ENCODE peak calls at places on chromosomes 16 and 17, in four cellular contexts. K is HepG2, O is K562, F is HCT116. V is an unnamed sample. For H3K4me1, the result is how much of the 10 kb centered on the place peaks cover.

GRCh38 chr17:2563061-2563460 is 30.4 kb upstream of the PAFAH1B1 start:
- DNase-seq in K (no peak), O (no peak), F (no peak), V (no peak)

GRCh38 chr17:68491864-68492263 is 20.4 kb upstream of the PRKAR1A start:
- DNase-seq in K (no peak), O (no peak), F (no peak), V (no peak)

GRCh38 chr17:77233635-77234334 is 93.0 kb downstream of the SEC14L1 start:
- DNase-seq in K (peak), O (peak), F (no peak), V (peak)

GRCh38 chr17:45148183-45149036 is at the start of gene HEXIM1:
- DNase-seq in K (peak), O (peak), F (peak), V (peak)

GRCh38 chr17:40724656-40725055 is 21.1 kb upstream of the KRT24 start:
- DNase-seq in K (no peak), O (no peak), F (no peak), V (no peak)

GRCh38 chr16:86808863-86809444 is 230.6 kb downstream of the FOXL1 start:
- DNase-seq in K (no peak), O (no peak), F (no peak), V (no peak)

GRCh38 chr17:6018788-6019187 is 51.4 kb upstream of the WSCD1 start:
- DNase-seq in K (no peak), O (no peak), F (no peak), V (no peak)

GRCh38 chr16:48720266-48720665 is 110.3 kb upstream of the N4BP1 start:
- DNase-seq in K (peak), O (peak), F (no peak), V (no peak)

GRCh38 chr17:73031472-73031871 is 61.0 kb downstream of the SLC39A11 start:
- DNase-seq in K (no peak), O (peak), F (no peak), V (no peak)

GRCh38 chr16:30875881-30876791 is 17.7 kb downstream of the BCL7C start:
- DNase-seq in K (no peak), O (peak), F (no peak), V (no peak)

GRCh38 chr16:58733248-58733670 is 857 bp downstream of the GOT2 start:
- DNase-seq in K (peak), O (no peak), F (no peak), V (no peak)

GRCh38 chr17:2181206-2181983 is 122.2 kb downstream of the SMG6 start:
- DNase-seq in K (no peak), O (no peak), F (no peak), V (no peak)

GRCh38 chr16:84878770-84879169 is 59.0 kb downstream of the CRISPLD2 start:
- DNase-seq in K (no peak), O (no peak), F (no peak), V (no peak)

GRCh38 chr17:27808629-27809028 is 8.3 kb upstream of the NOS2 start:
- DNase-seq in K (no peak), O (no peak), F (no peak), V (no peak)

GRCh38 chr17:859461-860195 is 77.5 kb downstream of the MRM3 start:
- DNase-seq in K (no peak), O (no peak), F (no peak), V (no peak)

GRCh38 chr17:7204335-7204734 is 15.3 kb downstream of the DLG4 start:
- DNase-seq in K (no peak), O (no peak), F (no peak), V (no peak)

GRCh38 chr16:22138482-22138881 is 23.8 kb upstream of the SDR42E2 start:
- DNase-seq in K (no peak), O (no peak), F (no peak), V (no peak)

GRCh38 chr17:4635823-4636375 is 5.6 kb downstream of the ALOX15 start:
- DNase-seq in K (no peak), O (no peak), F (no peak), V (no peak)

GRCh38 chr17:62966426-62967110 is 533 bp downstream of the TANC2 start:
- DNase-seq in K (no peak), O (peak), F (no peak), V (no peak)

GRCh38 chr16:4380131-4381063 is 8.7 kb downstream of the VASN start:
- DNase-seq in K (no peak), O (no peak), F (no peak), V (no peak)

GRCh38 chr17:18319604-18320256 is 4.6 kb downstream of the SMCR8 start:
- DNase-seq in K (peak), O (no peak), F (no peak), V (no peak)

GRCh38 chr17:61318684-61319098 is 81.0 kb upstream of the TBX2 start:
- DNase-seq in K (peak), O (no peak), F (no peak), V (no peak)

GRCh38 chr17:46071796-46072195 is 72.7 kb downstream of the STH start:
- DNase-seq in K (no peak), O (no peak), F (no peak), V (no peak)

GRCh38 chr17:57900991-57901743 is 51.3 kb upstream of the MRPS23 start:
- DNase-seq in K (no peak), O (no peak), F (no peak), V (no peak)

GRCh38 chr16:72877374-72878028 is 170.4 kb downstream of the ZFHX3 start:
- DNase-seq in K (peak), O (no peak), F (peak), V (no peak)

GRCh38 chr16:68065716-68066305 is 19.4 kb upstream of the NFATC3 start:
- DNase-seq in K (no peak), O (no peak), F (no peak), V (no peak)

GRCh38 chr16:10130482-10130996 is 51.7 kb downstream of the GRIN2A start:
- DNase-seq in K (no peak), O (no peak), F (no peak), V (no peak)

GRCh38 chr17:17782425-17783120 is 54.2 kb downstream of the SREBF1 start:
- DNase-seq in K (no peak), O (peak), F (no peak), V (no peak)

GRCh38 chr16:26505501-26505900 is 561.2 kb upstream of the C16orf82 start:
- DNase-seq in K (no peak), O (no peak), F (no peak), V (no peak)

GRCh38 chr17:78294356-78294755 is 62.9 kb downstream of the TMEM235 start:
- DNase-seq in K (no peak), O (no peak), F (no peak), V (no peak)

GRCh38 chr16:73082608-73083007 is 34.7 kb upstream of the ZFHX3 start:
- DNase-seq in K (peak), O (no peak), F (no peak), V (peak)

GRCh38 chr17:979539-980405 is at the start of gene NXN:
- DNase-seq in K (peak), O (peak), F (no peak), V (no peak)

GRCh38 chr17:43316522-43317142 is 82.2 kb upstream of the ARL4D start:
- DNase-seq in K (no peak), O (peak), F (no peak), V (no peak)

GRCh38 chr17:350706-351435 is 1.7 kb downstream of the RPH3AL start:
- DNase-seq in K (peak), O (no peak), F (no peak), V (no peak)

GRCh38 chr17:5816491-5816890 is 232.2 kb upstream of the NLRP1 start:
- DNase-seq in K (no peak), O (no peak), F (no peak), V (no peak)

GRCh38 chr17:77100009-77100408 is 40.8 kb upstream of the SEC14L1 start:
- DNase-seq in K (no peak), O (no peak), F (no peak), V (no peak)

GRCh38 chr16:81366316-81366932 is 51.7 kb downstream of the GAN start:
- DNase-seq in K (peak), O (peak), F (peak), V (peak)

GRCh38 chr16:88906020-88906419 is 39.6 kb upstream of the PABPN1L start:
- DNase-seq in K (no peak), O (peak), F (no peak), V (no peak)
- H3K4me1 ChIP-seq in K (under half), O (under half), F (under half), V (under half)

DNA sequence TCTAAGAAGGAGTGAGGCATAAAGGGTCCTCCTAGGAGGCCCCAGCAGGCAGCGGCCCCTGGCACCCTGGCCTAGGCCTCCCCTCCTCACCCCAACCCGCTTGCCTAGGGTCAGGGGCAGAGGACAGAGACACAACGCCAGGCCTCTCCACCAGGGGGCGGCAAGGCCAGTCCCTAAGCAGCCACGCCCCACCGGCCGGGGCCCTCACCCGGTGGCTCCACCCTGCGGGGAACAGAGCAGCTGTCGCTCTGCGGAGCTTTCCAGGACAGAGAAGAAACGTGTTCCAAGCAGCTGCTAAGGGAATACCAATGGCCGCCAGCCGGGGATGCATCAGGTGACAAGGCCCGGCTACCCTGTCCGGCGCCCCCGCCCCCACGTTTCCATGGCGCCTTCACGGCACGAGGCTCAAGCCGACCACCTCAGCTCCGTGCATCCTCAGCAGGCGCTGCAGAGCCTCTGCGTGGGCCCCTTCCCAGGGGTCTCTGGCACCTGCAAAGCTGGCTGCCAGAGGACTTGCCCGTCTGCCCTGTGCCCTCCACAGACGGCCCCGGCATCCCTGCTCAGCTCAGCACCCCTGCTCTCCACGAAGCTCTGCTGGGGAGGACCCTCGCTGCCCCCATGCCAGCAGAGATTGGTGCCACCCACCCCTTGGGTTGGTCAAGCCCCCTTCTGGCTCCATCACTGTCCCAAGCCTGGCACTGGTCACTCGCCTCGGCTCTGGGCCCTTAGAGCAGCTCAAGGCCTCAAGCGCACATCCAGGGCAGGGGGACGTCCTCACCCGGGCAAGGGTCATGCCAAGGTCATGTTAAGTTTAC is 5.6 kb downstream of the ZNF598 start:
- DNase-seq in K (peak), O (peak), F (peak), V (no peak)
- H3K4me3 ChIP-seq in K (peak), O (no peak), F (no peak), V (no peak)

GRCh38 chr16:88686062-88686438 is 257 bp downstream of the SNAI3 start:
- DNase-seq in K (no peak), O (peak), F (no peak), V (no peak)

GRCh38 chr16:88686439-88687253 is at the start of gene SNAI3:
- DNase-seq in K (peak), O (peak), F (peak), V (no peak)

GRCh38 chr16:88687676-88688012 is 1.3 kb upstream of the SNAI3 start:
- DNase-seq in K (no peak), O (no peak), F (no peak), V (no peak)

GRCh38 chr16:88687254-88687576 is 908 bp upstream of the SNAI3 start:
- DNase-seq in K (no peak), O (no peak), F (no peak), V (no peak)

DNA sequence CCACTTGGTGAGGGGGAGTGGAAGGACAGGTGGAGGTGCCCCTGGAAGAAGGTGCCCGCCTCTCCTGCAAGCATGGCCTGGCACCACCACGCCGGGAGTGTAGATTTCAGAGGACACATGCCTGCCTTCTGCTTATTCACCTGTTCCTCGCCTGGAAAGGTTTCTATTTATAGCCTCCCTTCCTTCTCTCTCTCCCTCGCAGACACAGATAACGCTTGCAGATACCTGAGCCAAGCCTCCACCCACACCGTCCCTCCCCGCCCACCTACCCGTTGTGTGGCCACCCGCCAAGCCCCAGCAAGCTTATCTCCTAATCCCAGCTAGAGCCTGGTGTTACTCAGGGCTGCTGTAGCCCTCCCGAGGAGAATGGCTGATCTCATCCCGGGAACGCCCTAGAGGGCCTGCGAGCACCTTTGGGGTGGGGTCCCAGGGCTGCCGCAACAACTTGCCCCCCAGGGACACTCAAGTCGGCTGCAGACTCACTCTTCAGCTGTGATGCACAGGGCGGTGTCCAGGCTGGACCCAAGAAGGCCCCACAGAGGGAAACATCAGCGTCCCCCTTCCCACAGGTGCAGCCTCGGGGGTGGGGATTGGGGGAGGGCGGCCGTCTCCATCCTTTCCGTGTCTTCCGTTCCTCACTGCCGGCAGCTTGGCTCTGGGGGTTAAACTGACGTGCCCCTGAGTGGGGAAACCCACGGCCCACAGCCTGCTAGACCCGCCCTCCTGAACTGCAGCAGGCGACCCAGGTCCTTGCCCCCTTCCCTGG is 1.9 kb upstream of the SNAI3 start:
- DNase-seq in K (no peak), O (peak), F (no peak), V (no peak)
- TF ChIP-seq TCF7L2 in K (no peak), O (no peak), F (no peak), V (no peak)

DNA sequence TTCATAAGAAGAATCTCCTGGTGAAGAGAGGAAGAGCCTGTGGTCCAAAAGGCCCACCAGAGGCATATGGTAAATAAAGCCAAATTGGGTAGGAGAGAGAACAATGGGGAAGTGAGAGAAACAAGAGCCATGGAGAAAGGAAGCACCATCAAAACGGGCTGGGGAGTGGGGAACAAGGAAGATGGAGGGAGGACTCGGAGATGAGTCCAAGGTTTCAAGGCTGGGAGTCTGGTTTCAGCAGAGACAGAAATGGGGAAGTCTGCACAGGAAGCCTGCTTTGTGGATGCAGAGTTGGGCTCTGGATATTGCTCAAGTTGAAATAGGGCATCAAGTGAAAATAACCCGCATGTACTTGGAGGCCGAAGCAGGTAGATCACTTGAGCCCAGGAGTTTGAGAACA is 9.9 kb downstream of the PIK3R5 start:
- DNase-seq in K (no peak), O (no peak), F (no peak), V (no peak)
- H3K4me1 ChIP-seq in K (under half), O (under half), F (under half), V (under half)

GRCh38 chr17:29712677-29713076 is 90.0 kb upstream of the CORO6 start:
- DNase-seq in K (no peak), O (no peak), F (no peak), V (no peak)

GRCh38 chr17:29715680-29716079 is 93.0 kb upstream of the CORO6 start:
- DNase-seq in K (no peak), O (no peak), F (no peak), V (no peak)

GRCh38 chr17:29713626-29714025 is 90.9 kb upstream of the CORO6 start:
- DNase-seq in K (no peak), O (no peak), F (no peak), V (no peak)

GRCh38 chr17:29711588-29712385 is 89.1 kb upstream of the CORO6 start:
- DNase-seq in K (no peak), O (no peak), F (no peak), V (no peak)

GRCh38 chr17:29714146-29714545 is 91.4 kb upstream of the CORO6 start:
- DNase-seq in K (no peak), O (no peak), F (no peak), V (no peak)
- H3K4me3 ChIP-seq in K (no peak), O (no peak), F (no peak), V (no peak)

GRCh38 chr16:74521691-74522090 is 85.2 kb downstream of the GLG1 start:
- DNase-seq in K (no peak), O (no peak), F (no peak), V (no peak)
- TF ChIP-seq TCF7L2 in K (no peak), O (no peak), F (no peak), V (no peak)

DNA sequence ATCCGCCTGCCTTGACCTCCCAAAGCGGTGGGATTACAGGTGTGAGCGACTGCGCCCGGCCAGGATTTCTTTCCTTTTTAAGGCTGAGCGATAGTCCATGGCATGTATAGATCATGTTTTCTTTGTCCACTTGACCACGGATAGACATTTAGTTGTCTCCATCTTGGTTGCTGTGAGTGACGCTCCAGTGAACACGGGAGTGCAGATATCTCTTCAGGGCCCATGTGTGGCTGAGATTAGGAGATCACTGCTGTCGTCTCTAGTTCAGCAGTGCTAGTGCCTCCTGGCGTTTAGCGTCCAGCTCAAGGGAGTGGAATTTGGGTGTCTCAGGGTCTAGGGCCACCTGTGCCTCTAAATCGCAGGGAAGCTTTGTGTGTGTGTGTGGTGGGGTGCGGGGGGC is 41.5 kb downstream of the ABCC1 start:
- DNase-seq in K (no peak), O (peak), F (no peak), V (no peak)
- H3K4me1 ChIP-seq in K (under half), O (under half), F (under half), V (half or more)

GRCh38 chr17:50480854-50481490 is 2.3 kb downstream of the RSAD1 start:
- DNase-seq in K (no peak), O (no peak), F (no peak), V (no peak)

GRCh38 chr17:50478391-50479361 is at the start of gene RSAD1:
- DNase-seq in K (peak), O (peak), F (peak), V (no peak)

GRCh38 chr17:50481648-50482047 is 3.0 kb downstream of the RSAD1 start:
- DNase-seq in K (no peak), O (no peak), F (no peak), V (no peak)

GRCh38 chr17:50479522-50480141 is 972 bp downstream of the RSAD1 start:
- DNase-seq in K (peak), O (peak), F (peak), V (no peak)

GRCh38 chr17:50480142-50480764 is 1.6 kb downstream of the RSAD1 start:
- DNase-seq in K (no peak), O (no peak), F (no peak), V (no peak)
- H3K4me3 ChIP-seq in K (no peak), O (peak), F (peak), V (no peak)

DNA sequence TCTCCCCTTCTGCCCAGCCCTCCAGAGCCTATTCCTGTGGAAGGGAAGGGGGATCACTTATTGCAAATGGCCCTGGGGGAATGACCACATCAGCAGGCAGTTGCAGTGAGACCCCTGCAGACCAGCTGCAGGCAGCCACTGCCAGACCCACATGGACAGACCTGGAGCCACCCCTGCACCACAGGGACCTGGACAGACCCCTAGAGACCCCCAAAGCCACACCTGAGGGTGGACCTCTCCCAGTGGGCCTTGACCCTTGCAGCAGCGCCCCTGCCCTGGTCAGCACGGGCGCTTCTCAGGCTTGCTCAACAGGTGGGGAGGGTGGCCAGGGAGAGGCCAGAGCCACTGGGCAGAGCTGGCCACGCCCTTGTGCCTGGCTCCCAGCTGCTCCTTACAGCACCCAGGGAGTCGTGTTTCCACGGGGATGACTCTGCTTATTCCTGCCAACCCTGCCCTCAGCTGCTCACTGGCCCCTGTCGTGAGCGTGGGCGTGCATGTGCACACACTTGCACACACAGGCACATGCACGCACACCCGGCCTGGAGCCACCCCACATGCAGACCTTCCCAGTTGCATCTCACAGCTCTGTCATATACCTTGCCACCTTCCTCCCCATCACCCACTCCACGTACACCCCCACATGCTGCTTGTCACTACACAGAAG is 1.3 kb upstream of the SCN4A start:
- DNase-seq in K (no peak), O (no peak), F (no peak), V (no peak)
- TF ChIP-seq TCF7L2 in K (no peak), O (no peak), F (no peak), V (no peak)